ENCODE peak calls at places on chromosomes 12 and 14, in seven cellular contexts. T is caudate nucleus; X is hypothalamus; E is activated T-cell treated with anti-CD3 and anti-CD28 coated beads, Interleukin-2, amount 50 U/mL, for 72 hours; C is EH; J is endothelial cell; R is Peyer's patch. L is an unnamed sample.

GRCh38 chr14:36069535-36069900 is 107.0 kb downstream of the PTCSC3 start:
- DNase-seq in T (no peak), X (peak; percentile 13), E (peak; percentile 25), C (peak; percentile 45), J (peak; percentile 59), R (no peak), L (peak; percentile 23)

GRCh38 chr14:105861985-105862465 is 335.6 kb downstream of the TMEM121 start:
- DNase-seq in T (no peak), X (no peak), E (peak; percentile 34), C (no peak), J (no peak), R (peak; percentile 80), L (no peak)

GRCh38 chr12:122935318-122935717 is 30.9 kb downstream of the ABCB9 start:
- DNase-seq in T (no peak), X (no peak), E (no peak), C (no peak), J (no peak), R (no peak), L (no peak)

GRCh38 chr12:116278667-116279066 is 1.2 kb upstream of the MED13L start:
- DNase-seq in T (no peak), X (no peak), E (no peak), C (no peak), J (no peak), R (no peak), L (no peak)

GRCh38 chr12:47851303-47851952 is 31.7 kb upstream of the HDAC7 start:
- DNase-seq in T (no peak), X (no peak), E (no peak), C (no peak), J (no peak), R (no peak), L (no peak)

GRCh38 chr14:75523771-75524171 is 1.5 kb downstream of the BATF start:
- DNase-seq in T (no peak), X (no peak), E (no peak), C (peak; percentile 45), J (peak; percentile 16), R (peak; percentile 51), L (no peak)

GRCh38 chr12:39392154-39392925 is 50.6 kb downstream of the KIF21A start:
- DNase-seq in T (no peak), X (no peak), E (no peak), C (no peak), J (no peak), R (no peak), L (no peak)

GRCh38 chr12:96850676-96851075 is 56.4 kb upstream of the NEDD1 start:
- DNase-seq in T (peak; percentile 18), X (no peak), E (no peak), C (no peak), J (no peak), R (no peak), L (no peak)

GRCh38 chr14:89185919-89186849 is 230.8 kb downstream of the FOXN3 start:
- DNase-seq in T (no peak), X (no peak), E (no peak), C (peak; percentile 80), J (no peak), R (peak; percentile 85), L (no peak)

GRCh38 chr12:113591480-113591971 is 119.9 kb upstream of the LHX5 start:
- DNase-seq in T (peak; percentile 27), X (no peak), E (peak; percentile 8), C (no peak), J (peak; percentile 26), R (no peak), L (no peak)

GRCh38 chr14:77111021-77111420 is 13.0 kb downstream of the CIPC start:
- DNase-seq in T (peak; percentile 32), X (peak; percentile 61), E (no peak), C (no peak), J (peak; percentile 45), R (no peak), L (no peak)

GRCh38 chr14:67569651-67570290 is 30.3 kb downstream of the PIGH start:
- DNase-seq in T (no peak), X (no peak), E (no peak), C (no peak), J (no peak), R (no peak), L (no peak)

GRCh38 chr12:263574-263973 is 938 bp upstream of the SLC6A13 start:
- DNase-seq in T (no peak), X (no peak), E (no peak), C (peak; percentile 43), J (no peak), R (no peak), L (no peak)

GRCh38 chr12:105955976-105956375 is 182.8 kb downstream of the NUAK1 start:
- DNase-seq in T (no peak), X (no peak), E (no peak), C (peak; percentile 57), J (no peak), R (no peak), L (no peak)

GRCh38 chr12:54701940-54702592 is 53.9 kb upstream of the DCD start:
- DNase-seq in T (no peak), X (no peak), E (no peak), C (peak; percentile 50), J (no peak), R (no peak), L (peak; percentile 31)

GRCh38 chr12:11777962-11778361 is 128.5 kb downstream of the ETV6 start:
- DNase-seq in T (no peak), X (no peak), E (no peak), C (no peak), J (no peak), R (no peak), L (no peak)

GRCh38 chr12:89544730-89545184 is 18.9 kb upstream of the POC1B start:
- DNase-seq in T (no peak), X (peak; percentile 23), E (no peak), C (peak; percentile 52), J (no peak), R (peak; percentile 52), L (no peak)

GRCh38 chr12:54299515-54300266 is 1.1 kb downstream of the NFE2 start:
- DNase-seq in T (no peak), X (no peak), E (no peak), C (peak; percentile 50), J (no peak), R (no peak), L (no peak)

GRCh38 chr14:94390372-94391086 is 2.1 kb upstream of the SERPINA1 start:
- DNase-seq in T (no peak), X (peak; percentile 45), E (peak; percentile 10), C (peak; percentile 55), J (no peak), R (peak; percentile 91), L (no peak)

GRCh38 chr12:104695453-104696148 is 238.9 kb downstream of the CHST11 start:
- DNase-seq in T (no peak), X (no peak), E (peak; percentile 92), C (peak; percentile 56), J (no peak), R (peak; percentile 71), L (no peak)

GRCh38 chr12:102776041-102776440 is 141.0 kb downstream of the PAH start:
- DNase-seq in T (no peak), X (no peak), E (no peak), C (no peak), J (no peak), R (no peak), L (no peak)

GRCh38 chr12:89924191-89924590 is 215.6 kb upstream of the ATP2B1 start:
- DNase-seq in T (no peak), X (no peak), E (no peak), C (no peak), J (no peak), R (no peak), L (no peak)

L was measured in HuH-7.